ENCODE peak calls at places on chromosomes 4 and X, in seven cellular contexts. J is hepatocyte, D is HCT116, K is GM23338, X is MM.1S, Y is GM23248, A is neural progenitor cell. Z is an unnamed sample. For H4K20me1, the result is how much of the 10 kb centered on the place peaks cover.

GRCh38 chrX:154012336-154012991 is 7.2 kb downstream of the IRAK1 start:
- DNase-seq in Y (no peak), A (no peak), K (peak), J (no peak), D (no peak), X (no peak), Z (no peak)

GRCh38 chr4:81620442-81620841 is 148.7 kb upstream of the RASGEF1B start:
- DNase-seq in J (no peak), A (no peak), Y (peak), X (no peak), K (no peak), D (no peak), Z (no peak)

GRCh38 chr4:153497091-153497531 is 31.0 kb downstream of the TMEM131L start:
- DNase-seq in Y (peak), D (no peak), K (no peak), J (peak), X (no peak), A (no peak), Z (peak)

GRCh38 chrX:100447563-100448397 is 37.7 kb upstream of the PCDH19 start:
- DNase-seq in J (peak), Y (peak), D (peak), A (peak), K (peak), X (peak), Z (peak)

GRCh38 chr4:56843421-56843899 is 22.0 kb upstream of the SPINK2 start:
- DNase-seq in Y (peak), K (peak), D (no peak), J (peak), A (no peak), X (no peak), Z (no peak)

GRCh38 chr4:128512161-128512560 is 224.5 kb upstream of the PGRMC2 start:
- DNase-seq in A (no peak), D (no peak), X (no peak), Y (peak), K (no peak), J (no peak), Z (no peak)

GRCh38 chrX:8030361-8030760 is 103.1 kb upstream of the PNPLA4 start:
- DNase-seq in K (no peak), D (no peak), X (no peak), A (no peak), J (no peak), Y (no peak), Z (peak)

GRCh38 chrX:115898382-115899001 is 272.1 kb upstream of the AGTR2 start:
- DNase-seq in Y (no peak), A (peak), J (no peak), K (peak), X (peak), D (peak), Z (peak)

GRCh38 chrX:17376381-17377046 is 1.5 kb downstream of the NHS start:
- DNase-seq in Y (peak), D (no peak), A (peak), J (peak), X (no peak), K (peak), Z (peak)
- TF ChIP-seq EZH2 in Y (no peak), D (no peak), A (no peak), J (no peak), X (no peak), K (peak), Z (no peak)

DNA sequence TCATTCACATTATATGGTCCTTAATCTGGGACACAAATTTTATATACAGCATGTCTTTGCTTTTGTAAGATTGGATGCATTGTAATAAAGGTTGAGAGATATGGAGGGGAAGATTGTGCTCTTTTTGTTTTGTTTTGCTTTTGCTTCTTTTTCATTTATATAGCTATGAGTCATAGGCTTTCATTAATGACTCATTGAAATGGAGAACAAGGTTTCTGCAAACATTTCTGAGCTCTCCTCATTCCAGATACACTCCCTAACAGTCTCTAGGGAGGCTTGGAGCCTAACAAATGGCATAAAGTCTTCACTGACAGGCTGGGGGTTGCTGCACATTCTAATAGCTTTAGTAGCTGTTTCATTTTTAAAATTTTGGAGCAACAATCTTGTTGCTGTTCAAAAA is 21.4 kb downstream of the PCDH18 start:
- DNase-seq in K (peak), A (no peak), X (no peak), J (peak), D (peak), Y (peak), Z (peak)
- TF ChIP-seq EZH2phosphoT487 in K (no peak), A (no peak), X (no peak), J (no peak), D (no peak), Y (no peak), Z (no peak)

GRCh38 chr4:2570551-2571222 is 34.2 kb downstream of the FAM193A start:
- DNase-seq in D (no peak), K (peak), J (no peak), Y (no peak), X (no peak), A (no peak), Z (no peak)
- H4K20me1 ChIP-seq in D (under half), K (half or more), J (half or more), Y (under half), X (under half), A (half or more), Z (under half)

DNA sequence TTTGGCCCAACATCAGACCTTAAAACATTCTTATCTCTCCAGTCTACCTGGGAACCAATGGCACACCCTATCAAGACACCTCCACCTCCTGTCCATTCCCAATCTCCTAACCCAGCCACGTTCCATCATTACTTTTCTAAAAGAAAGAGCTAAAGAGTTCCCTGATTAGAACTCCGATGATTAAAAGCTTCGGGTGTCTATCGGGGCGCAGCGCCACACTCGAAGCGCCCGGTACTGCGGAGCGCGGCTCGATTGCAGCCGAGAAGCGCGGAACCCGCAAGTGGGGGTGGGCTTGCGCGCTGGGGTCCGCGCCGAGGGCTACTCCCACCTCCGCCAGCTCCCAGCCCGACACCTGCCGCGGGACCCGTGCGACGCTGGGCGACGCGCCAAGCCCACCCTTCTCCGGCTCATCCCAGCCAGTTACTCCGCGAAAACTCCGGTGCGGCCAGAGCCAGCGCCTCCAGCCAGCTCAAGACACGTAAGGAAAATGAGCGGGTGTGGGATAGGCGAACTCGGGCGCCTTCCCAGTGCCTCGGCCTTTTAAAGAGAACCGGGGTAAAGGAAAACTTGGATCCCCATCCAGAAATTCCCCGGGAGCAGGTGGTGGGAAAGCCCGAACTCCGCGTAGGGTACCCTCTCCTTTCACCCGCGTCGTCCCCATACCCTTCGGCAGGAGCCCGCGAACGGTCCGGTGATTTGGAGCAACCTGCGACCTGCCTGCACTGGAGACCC is 601 bp downstream of the NPY1R start:
- DNase-seq in D (no peak), X (no peak), K (peak), J (peak), Y (peak), A (peak), Z (peak)
- TF ChIP-seq EZH2 in D (no peak), X (no peak), K (peak), J (peak), Y (peak), A (peak), Z (peak)

GRCh38 chr4:110170861-110171260 is 27.6 kb downstream of the ELOVL6 start:
- DNase-seq in Y (no peak), X (no peak), A (peak), D (no peak), J (no peak), K (peak), Z (no peak)

GRCh38 chr4:110175634-110176033 is 22.8 kb downstream of the ELOVL6 start:
- DNase-seq in K (no peak), D (no peak), X (no peak), A (no peak), Y (peak), J (no peak), Z (peak)

GRCh38 chr4:110171981-110172380 is 26.4 kb downstream of the ELOVL6 start:
- DNase-seq in X (no peak), J (peak), Y (no peak), D (no peak), A (no peak), K (no peak), Z (no peak)

DNA sequence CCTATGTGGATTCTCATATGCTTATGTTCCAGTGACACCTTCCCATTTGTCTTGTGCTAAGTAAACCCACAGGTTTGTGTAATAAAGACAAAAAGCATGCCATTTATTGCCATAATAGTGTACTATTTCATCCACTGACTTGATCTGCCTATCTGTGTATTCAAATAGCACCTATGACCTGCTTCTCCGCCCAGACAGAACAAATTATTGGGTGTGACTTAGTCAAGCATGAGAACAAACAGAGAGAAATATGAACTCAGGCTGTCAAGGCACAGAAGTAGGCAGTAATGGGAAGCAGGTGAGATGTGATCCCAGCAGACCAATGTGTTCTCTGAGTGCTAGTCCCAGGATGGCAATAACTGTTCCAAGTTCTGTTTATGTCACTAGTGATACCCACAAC is 25.4 kb downstream of the ELOVL6 start:
- DNase-seq in D (no peak), K (no peak), Y (no peak), X (no peak), A (no peak), J (peak), Z (peak)
- TF ChIP-seq EZH2phosphoT487 in D (no peak), K (no peak), Y (no peak), X (no peak), A (no peak), J (no peak), Z (no peak)

GRCh38 chr4:7427326-7428260 is 7.1 kb downstream of the PSAPL1 start:
- DNase-seq in Y (no peak), K (no peak), J (no peak), X (no peak), A (no peak), D (no peak), Z (no peak)
- H4K20me1 ChIP-seq in Y (under half), K (under half), J (under half), X (under half), A (under half), D (under half), Z (under half)

GRCh38 chrX:151178746-151179145 is 2.4 kb downstream of the GPR50 start:
- DNase-seq in A (peak), X (no peak), Y (no peak), K (no peak), J (no peak), D (no peak), Z (no peak)

GRCh38 chrX:151174581-151175282 is 1.7 kb upstream of the GPR50 start:
- DNase-seq in D (no peak), Y (no peak), J (no peak), K (peak), A (peak), X (no peak), Z (no peak)

GRCh38 chrX:151177141-151178027 is 1.0 kb downstream of the GPR50 start:
- DNase-seq in Y (no peak), A (peak), K (peak), D (no peak), X (no peak), J (peak), Z (no peak)

GRCh38 chrX:151176351-151176750 is at the start of gene GPR50:
- DNase-seq in K (peak), D (no peak), J (no peak), X (no peak), Y (no peak), A (peak), Z (no peak)

DNA sequence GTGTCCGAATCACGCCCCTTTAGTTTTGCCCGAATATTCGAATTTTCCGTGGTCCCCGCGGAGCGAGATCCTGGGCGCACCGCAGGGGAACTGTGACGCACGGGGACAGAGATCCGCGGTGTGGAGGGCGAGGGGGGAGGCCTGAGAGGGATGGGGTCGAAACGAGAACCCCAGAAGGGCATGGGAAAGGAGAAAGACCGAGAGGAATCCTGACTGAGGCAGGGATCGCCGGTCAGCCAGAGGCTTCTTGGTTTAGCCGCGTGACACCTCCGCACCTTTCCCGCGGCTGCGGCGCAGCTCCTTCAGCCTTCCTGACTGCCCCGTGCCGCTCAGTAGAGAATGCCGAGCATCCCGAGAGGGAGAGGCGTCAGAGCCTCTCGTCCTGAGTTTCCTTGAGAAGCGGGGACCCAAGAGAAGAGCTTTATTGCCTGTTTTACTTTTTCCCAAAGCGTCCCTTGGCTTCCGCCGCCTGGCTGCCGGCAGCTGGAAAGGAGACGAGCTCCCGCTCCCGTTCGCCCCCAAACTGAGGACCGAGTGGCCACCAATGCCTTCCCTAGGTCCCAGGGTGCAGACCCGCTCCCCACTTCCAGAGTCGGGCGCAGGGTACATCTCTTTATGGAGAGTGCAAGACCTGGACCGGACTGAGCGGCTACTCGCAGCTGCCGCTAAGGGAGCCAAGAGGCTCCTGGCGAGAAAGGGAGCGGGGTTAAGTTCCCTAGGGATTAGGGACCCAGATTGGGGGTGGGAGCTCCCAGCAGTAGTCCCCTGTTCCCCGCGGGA is 911 bp upstream of the GPR50 start:
- DNase-seq in D (no peak), X (no peak), A (peak), K (peak), J (no peak), Y (no peak), Z (no peak)
- TF ChIP-seq EZH2 in D (no peak), X (no peak), A (peak), K (peak), J (peak), Y (no peak), Z (no peak)

GRCh38 chrX:86263526-86263925 is 115.3 kb downstream of the DACH2 start:
- DNase-seq in Y (no peak), D (no peak), A (peak), K (peak), X (no peak), J (no peak), Z (no peak)
- TF ChIP-seq EZH2phosphoT487 in Y (no peak), D (no peak), A (no peak), K (no peak), X (no peak), J (no peak), Z (no peak)